ENCODE peak calls at places on chromosomes 2 and 18, in four cellular contexts. C is IMR-90, J is K562, N is endothelial cell of umbilical vein. U is an unnamed sample. For H3K9me1, the result is how much of the 10 kb centered on the place peaks cover.

GRCh38 chr2:171044416-171044815 is 115.4 kb downstream of the GORASP2 start:
- DNase-seq in C (no peak), J (no peak), N (no peak), U (no peak)

GRCh38 chr2:43950383-43951008 is 45.3 kb downstream of the LRPPRC start:
- DNase-seq in C (peak), J (peak), N (peak), U (no peak)

GRCh38 chr18:48975221-48975816 is 24.6 kb upstream of the SMAD7 start:
- DNase-seq in C (no peak), J (no peak), N (no peak), U (no peak)

GRCh38 chr2:61853086-61853847 is 593 bp downstream of the FAM161A start:
- DNase-seq in C (no peak), J (peak), N (no peak), U (no peak)

GRCh38 chr2:230312638-230313037 is 14.4 kb upstream of the SP140L start:
- DNase-seq in C (peak), J (no peak), N (no peak), U (peak)

GRCh38 chr2:232522014-232522854 is 2.0 kb downstream of the PRSS56 start:
- DNase-seq in C (no peak), J (peak), N (peak), U (no peak)

GRCh38 chr18:62510744-62511143 is 12.1 kb upstream of the ZCCHC2 start:
- DNase-seq in C (no peak), J (no peak), N (no peak), U (no peak)

GRCh38 chr18:45589559-45590041 is 25.7 kb upstream of the SLC14A2 start:
- DNase-seq in C (peak), J (no peak), N (no peak), U (no peak)

GRCh38 chr2:216877085-216877484 is 17.2 kb upstream of the TNP1 start:
- DNase-seq in C (no peak), J (no peak), N (peak), U (no peak)

GRCh38 chr2:137952586-137953129 is 11.6 kb upstream of the HNMT start:
- DNase-seq in C (peak), J (peak), N (no peak), U (no peak)

GRCh38 chr18:75504469-75504868 is 77.0 kb upstream of the SMIM21 start:
- DNase-seq in C (no peak), J (no peak), N (no peak), U (no peak)

GRCh38 chr2:36547906-36548305 is 50.1 kb downstream of the FEZ2 start:
- DNase-seq in C (no peak), J (no peak), N (no peak), U (no peak)

GRCh38 chr18:68102117-68102516 is 585.6 kb upstream of the DSEL start:
- DNase-seq in C (peak), J (no peak), N (no peak), U (no peak)

GRCh38 chr2:37622434-37623202 is 48.8 kb downstream of the CDC42EP3 start:
- DNase-seq in C (no peak), J (no peak), N (no peak), U (no peak)

DNA sequence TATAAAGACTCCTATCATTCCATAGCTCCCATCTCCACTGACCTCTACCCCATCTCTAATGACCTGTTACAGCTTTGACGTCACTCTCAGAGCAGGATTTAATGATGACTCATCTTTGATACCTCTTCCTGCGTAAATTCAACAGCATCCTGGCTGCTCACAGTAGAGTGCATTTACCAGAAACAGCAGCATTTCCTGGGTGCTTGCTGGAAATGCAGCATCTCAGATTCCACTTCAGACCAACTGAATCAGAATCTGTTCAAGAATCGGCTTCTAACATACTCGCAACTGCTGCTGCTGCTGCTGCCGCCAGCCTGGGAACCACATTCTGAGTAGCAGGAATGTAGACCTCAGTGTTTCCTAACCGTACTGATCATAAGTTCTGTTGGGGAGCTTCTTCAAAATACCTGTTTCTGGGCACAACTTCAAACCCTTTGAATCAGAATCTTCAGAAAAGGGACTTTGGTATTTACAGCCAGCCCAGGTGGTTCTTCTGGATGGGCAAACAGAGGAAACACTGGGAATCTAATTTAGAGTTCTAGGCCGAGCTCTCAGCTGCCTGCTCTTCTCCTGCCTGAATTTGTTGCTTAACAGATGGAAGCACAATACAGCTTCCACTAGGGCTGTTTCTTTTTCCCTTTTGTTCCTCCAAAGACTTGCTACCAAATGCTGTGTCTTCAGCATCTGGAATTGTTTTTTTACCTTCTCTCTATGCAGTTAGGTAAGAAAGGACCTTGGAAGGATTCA is 241.4 kb downstream of the NCKAP5 start:
- DNase-seq in C (peak), J (no peak), N (no peak), U (no peak)
- H3K9me1 ChIP-seq in C (under half), J (under half), N (under half), U (under half)

GRCh38 chr18:54381640-54382039 is 23.9 kb downstream of the C18orf54 start:
- DNase-seq in C (no peak), J (no peak), N (no peak), U (no peak)
- H3K9me1 ChIP-seq in C (under half), J (under half), N (under half), U (under half)

DNA sequence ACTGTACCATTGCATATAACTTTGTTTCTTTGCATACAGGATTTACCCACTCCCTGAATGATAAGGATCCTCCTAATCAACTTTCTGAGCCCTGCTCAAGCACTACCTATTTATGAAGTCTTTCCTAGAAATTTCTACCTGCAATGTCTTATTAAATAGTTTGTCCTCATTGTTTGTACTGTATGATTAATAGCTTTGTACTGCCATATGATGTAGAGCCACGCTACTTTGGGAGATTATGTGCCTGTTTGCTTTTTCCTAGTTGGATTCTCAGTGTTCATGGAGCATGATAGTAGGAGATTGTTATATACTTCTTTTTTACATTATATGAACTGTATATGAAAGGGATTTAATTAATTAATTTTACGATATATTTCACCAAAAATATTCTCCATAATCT is 327.1 kb upstream of the GALNT5 start:
- DNase-seq in C (no peak), J (no peak), N (no peak), U (no peak)
- H3K9me1 ChIP-seq in C (under half), J (under half), N (under half), U (under half)

GRCh38 chr2:165636959-165637358 is 157.1 kb downstream of the GALNT3 start:
- DNase-seq in C (no peak), J (no peak), N (no peak), U (no peak)

GRCh38 chr2:165639504-165639903 is 154.5 kb downstream of the GALNT3 start:
- DNase-seq in C (no peak), J (no peak), N (no peak), U (no peak)

GRCh38 chr2:165634855-165635254 is 159.2 kb downstream of the GALNT3 start:
- DNase-seq in C (peak), J (no peak), N (peak), U (no peak)

GRCh38 chr2:165635532-165635931 is 158.5 kb downstream of the GALNT3 start:
- DNase-seq in C (no peak), J (no peak), N (no peak), U (no peak)

DNA sequence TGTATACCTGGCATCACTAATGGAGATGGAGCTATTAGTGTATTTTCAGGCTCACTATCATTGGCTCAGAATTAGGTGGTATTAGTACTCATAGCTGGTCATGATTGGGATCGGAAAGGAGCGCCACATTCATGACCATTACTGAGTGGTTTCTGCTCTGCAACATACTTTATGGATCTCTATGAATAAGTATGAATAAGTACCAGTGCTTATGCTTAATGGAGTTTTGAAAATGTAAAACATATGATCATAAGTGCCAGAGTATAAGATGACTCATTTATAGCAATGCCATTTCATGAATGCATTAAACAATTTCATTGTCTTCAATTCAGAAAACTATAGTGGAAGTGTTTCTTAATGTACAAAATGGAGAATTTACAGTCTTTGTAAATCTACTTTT is 156.7 kb downstream of the GALNT3 start:
- DNase-seq in C (no peak), J (no peak), N (no peak), U (no peak)
- H3K9me1 ChIP-seq in C (under half), J (under half), N (under half), U (under half)

DNA sequence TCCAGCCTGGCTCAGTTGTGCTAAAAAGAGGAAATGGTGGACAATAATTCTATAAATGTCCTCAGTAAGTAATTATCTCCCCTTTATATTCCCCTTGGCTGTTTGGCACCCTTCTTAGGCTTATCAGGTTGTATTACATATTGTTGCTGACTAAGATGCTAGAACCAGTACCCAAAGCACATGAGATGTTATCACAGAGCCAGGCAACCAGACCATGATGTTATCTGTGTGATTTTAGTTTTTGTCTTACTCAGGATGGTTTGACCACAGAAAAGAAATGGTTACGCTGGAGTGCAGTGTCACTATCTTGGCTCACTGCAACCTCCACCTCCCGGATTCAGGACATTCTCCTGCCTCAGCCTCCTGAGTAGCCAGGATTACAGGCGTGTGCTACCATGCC is 15.1 kb downstream of the R3HDM1 start:
- DNase-seq in C (no peak), J (no peak), N (no peak), U (no peak)
- H3K9me1 ChIP-seq in C (under half), J (under half), N (under half), U (under half)

GRCh38 chr18:54983041-54983686 is 23.9 kb upstream of the CCDC68 start:
- DNase-seq in C (peak), J (peak), N (peak), U (peak)

GRCh38 chr18:54981076-54981475 is 21.8 kb upstream of the CCDC68 start:
- DNase-seq in C (no peak), J (no peak), N (no peak), U (no peak)

DNA sequence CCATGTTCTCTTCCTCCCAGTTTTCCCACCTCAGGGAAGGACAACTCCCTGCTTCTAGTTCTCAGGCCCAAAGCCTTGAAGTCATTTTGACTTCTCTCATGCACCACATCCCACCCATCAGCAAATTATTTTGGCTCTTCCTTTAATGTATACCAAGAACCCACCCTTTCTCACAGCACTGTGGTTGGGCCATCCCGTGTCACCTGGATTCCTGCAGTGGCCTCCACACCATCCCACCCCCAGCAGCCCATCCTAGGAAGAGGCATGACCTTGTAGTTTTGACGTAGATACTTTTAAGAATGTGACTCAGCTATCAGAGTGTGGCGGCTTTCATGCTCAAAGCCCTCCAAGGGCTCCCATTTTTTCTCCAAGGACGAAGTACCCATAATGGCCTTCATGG is 25.6 kb upstream of the CCDC68 start:
- DNase-seq in C (no peak), J (no peak), N (no peak), U (no peak)
- H3K9me1 ChIP-seq in C (under half), J (under half), N (under half), U (under half)

GRCh38 chr2:192007819-192008218 is 160.9 kb upstream of the CAVIN2 start:
- DNase-seq in C (peak), J (no peak), N (peak), U (no peak)

GRCh38 chr2:192013211-192013610 is 166.3 kb upstream of the CAVIN2 start:
- DNase-seq in C (no peak), J (no peak), N (no peak), U (no peak)

GRCh38 chr2:192005214-192005613 is 158.3 kb upstream of the CAVIN2 start:
- DNase-seq in C (no peak), J (no peak), N (no peak), U (no peak)

GRCh38 chr2:192011196-192011595 is 164.3 kb upstream of the CAVIN2 start:
- DNase-seq in C (peak), J (no peak), N (peak), U (no peak)

DNA sequence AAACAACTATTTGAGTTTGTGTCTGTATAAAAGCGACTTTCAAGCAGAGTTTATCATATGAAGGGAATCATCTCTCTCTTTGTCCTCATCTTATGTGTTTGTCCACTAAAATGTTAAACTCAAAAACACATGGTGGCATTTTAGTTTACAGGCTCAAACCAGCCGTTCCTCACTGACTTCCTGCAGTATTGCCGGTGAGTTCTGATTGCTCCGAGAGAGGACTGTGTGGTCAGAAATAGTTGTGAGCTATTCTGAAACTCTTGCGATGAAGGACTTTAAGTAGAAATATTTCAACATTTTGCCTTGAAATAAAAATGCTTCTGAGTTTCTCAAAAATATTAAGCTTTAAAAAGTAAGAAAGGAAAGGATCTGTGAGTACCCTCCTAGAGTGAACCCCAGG is 163.2 kb upstream of the CAVIN2 start:
- DNase-seq in C (peak), J (no peak), N (no peak), U (no peak)
- H3K9me1 ChIP-seq in C (under half), J (under half), N (under half), U (under half)

GRCh38 chr18:50819727-50820378 is at the start of gene MRO:
- DNase-seq in C (peak), J (peak), N (peak), U (no peak)

GRCh38 chr18:50819027-50819726 is 639 bp downstream of the MRO start:
- DNase-seq in C (no peak), J (no peak), N (peak), U (no peak)

GRCh38 chr18:50816767-50817166 is 3.0 kb downstream of the MRO start:
- DNase-seq in C (no peak), J (no peak), N (no peak), U (no peak)

GRCh38 chr18:50817898-50818250 is 1.9 kb downstream of the MRO start:
- DNase-seq in C (peak), J (no peak), N (no peak), U (no peak)

DNA sequence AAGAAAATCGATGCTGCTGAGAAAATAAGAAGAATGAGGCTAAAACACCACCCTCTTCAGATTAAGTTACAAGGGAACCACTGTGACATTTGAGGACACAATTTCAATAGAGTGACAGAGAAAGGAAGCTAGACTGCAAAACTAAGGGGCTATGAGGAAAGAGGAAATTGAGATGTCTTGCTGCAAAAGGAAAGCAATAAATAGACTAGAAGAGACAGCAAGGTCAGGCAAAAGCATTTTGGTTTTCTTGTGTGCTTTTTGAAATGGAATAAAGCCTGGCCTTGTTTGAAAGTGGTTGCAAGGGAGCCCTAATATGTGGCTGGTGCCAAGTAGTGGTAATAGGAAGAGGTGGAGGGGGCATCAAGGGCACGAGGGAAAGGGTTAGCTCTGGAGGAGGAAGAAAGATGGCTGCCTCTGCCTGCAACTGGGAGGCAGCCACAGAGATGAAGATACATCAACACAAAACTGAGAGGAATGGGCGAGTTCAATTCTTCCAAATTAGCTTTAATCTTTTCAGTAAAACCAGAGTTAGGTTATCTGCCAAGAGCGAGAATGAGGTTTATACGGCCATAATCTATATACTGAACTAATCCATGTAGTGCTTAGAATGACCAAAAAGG is 1.2 kb upstream of the MRO start:
- DNase-seq in C (no peak), J (no peak), N (no peak), U (no peak)
- H3K9me1 ChIP-seq in C (under half), J (under half), N (under half), U (under half)

GRCh38 chr2:167200025-167200424 is 311.7 kb downstream of the XIRP2 start:
- DNase-seq in C (no peak), J (no peak), N (no peak), U (no peak)
- H3K9me1 ChIP-seq in C (under half), J (under half), N (under half), U (under half)